ENCODE peak calls at places on chromosomes 11 and 22, in five cellular contexts. One of them, this sample, is unnamed.

GRCh38 chr11:12303431-12304149 is 73.8 kb upstream of the PARVA start:
- DNase-seq in CD8-positive, alpha-beta T cell: no peak
- DNase-seq in SW480: no peak
- DNase-seq in LoVo: no peak
- DNase-seq in RPMI7951: no peak
- DNase-seq in this sample: no peak

GRCh38 chr11:111983187-111983986 is 41.8 kb upstream of the DLAT start:
- DNase-seq in CD8-positive, alpha-beta T cell: no peak
- DNase-seq in SW480: peak; percentile 96
- DNase-seq in LoVo: peak; percentile 39
- DNase-seq in RPMI7951: peak; percentile 33
- DNase-seq in this sample: no peak

GRCh38 chr11:96313163-96313562 is 29.8 kb downstream of the MAML2 start:
- DNase-seq in CD8-positive, alpha-beta T cell: no peak
- DNase-seq in SW480: no peak
- DNase-seq in LoVo: no peak
- DNase-seq in RPMI7951: no peak
- DNase-seq in this sample: no peak

GRCh38 chr11:33259869-33260268 is 2.7 kb downstream of the HIPK3 start:
- DNase-seq in CD8-positive, alpha-beta T cell: no peak
- DNase-seq in SW480: no peak
- DNase-seq in LoVo: no peak
- DNase-seq in RPMI7951: no peak
- DNase-seq in this sample: no peak

GRCh38 chr11:33542921-33543320 is 157.7 kb downstream of the C11orf91 start:
- DNase-seq in CD8-positive, alpha-beta T cell: no peak
- DNase-seq in SW480: peak; percentile 43
- DNase-seq in LoVo: peak; percentile 34
- DNase-seq in RPMI7951: peak; percentile 59
- DNase-seq in this sample: peak; percentile 20

GRCh38 chr11:32341676-32342613 is 93.4 kb downstream of the WT1 start:
- DNase-seq in CD8-positive, alpha-beta T cell: no peak
- DNase-seq in SW480: no peak
- DNase-seq in LoVo: no peak
- DNase-seq in RPMI7951: no peak
- DNase-seq in this sample: no peak

GRCh38 chr11:63835156-63835540 is 3.8 kb upstream of the MARK2 start:
- DNase-seq in CD8-positive, alpha-beta T cell: no peak
- DNase-seq in SW480: no peak
- DNase-seq in LoVo: no peak
- DNase-seq in RPMI7951: no peak
- DNase-seq in this sample: no peak

GRCh38 chr11:122709042-122709760 is 53.7 kb downstream of the UBASH3B start:
- DNase-seq in CD8-positive, alpha-beta T cell: no peak
- DNase-seq in SW480: peak; percentile 21
- DNase-seq in LoVo: no peak
- DNase-seq in RPMI7951: peak; percentile 76
- DNase-seq in this sample: no peak

GRCh38 chr11:34343153-34343552 is 14.7 kb downstream of the ABTB2 start:
- DNase-seq in CD8-positive, alpha-beta T cell: no peak
- DNase-seq in SW480: peak; percentile 79
- DNase-seq in LoVo: peak; percentile 53
- DNase-seq in RPMI7951: peak; percentile 91
- DNase-seq in this sample: no peak

GRCh38 chr22:49016909-49017768 is 810.5 kb downstream of the BRD1 start:
- DNase-seq in CD8-positive, alpha-beta T cell: no peak
- DNase-seq in SW480: peak; percentile 87
- DNase-seq in LoVo: no peak
- DNase-seq in RPMI7951: no peak
- DNase-seq in this sample: no peak

GRCh38 chr11:32136654-32137053 is 45.8 kb downstream of the RCN1 start:
- DNase-seq in CD8-positive, alpha-beta T cell: no peak
- DNase-seq in SW480: no peak
- DNase-seq in LoVo: no peak
- DNase-seq in RPMI7951: peak; percentile 26
- DNase-seq in this sample: no peak